ENCODE peak calls at places on chromosomes 5 and 9, in six cellular contexts. X, C, I, V, J and P are unnamed samples.
A peak's percentile ranks its signal among the peaks of the same experiment; 100 is the strongest.

GRCh38 chr5:8905021-8905420 is 640.9 kb downstream of the SEMA5A start:
- DNase-seq in X (peak; percentile 61), C (peak; percentile 45), I (no peak), V (peak; percentile 23), J (peak; percentile 68), P (no peak)

GRCh38 chr5:132830436-132831094 is at the start of gene SHROOM1:
- DNase-seq in X (no peak), C (peak; percentile 27), I (peak; percentile 86), V (peak; percentile 82), J (peak; percentile 26), P (peak; percentile 50)

GRCh38 chr5:101728933-101729332 is 567.2 kb downstream of the SLCO4C1 start:
- DNase-seq in X (no peak), C (no peak), I (peak; percentile 60), V (no peak), J (peak; percentile 1), P (no peak)

GRCh38 chr9:16884373-16884772 is 13.9 kb upstream of the BNC2 start:
- DNase-seq in X (no peak), C (no peak), I (no peak), V (no peak), J (no peak), P (no peak)

GRCh38 chr5:113989278-113989912 is 372.5 kb upstream of the KCNN2 start:
- DNase-seq in X (no peak), C (no peak), I (no peak), V (no peak), J (no peak), P (no peak)

GRCh38 chr5:147635882-147636531 is 126.1 kb upstream of the DPYSL3 start:
- DNase-seq in X (no peak), C (no peak), I (no peak), V (no peak), J (no peak), P (no peak)

GRCh38 chr5:54669845-54670635 is 152.5 kb downstream of the SNX18 start:
- DNase-seq in X (no peak), C (peak; percentile 48), I (no peak), V (no peak), J (no peak), P (peak; percentile 69)

GRCh38 chr5:43104102-43104501 is 16.6 kb upstream of the ZNF131 start:
- DNase-seq in X (no peak), C (no peak), I (no peak), V (no peak), J (no peak), P (no peak)

GRCh38 chr5:33701251-33701650 is 190.5 kb downstream of the ADAMTS12 start:
- DNase-seq in X (peak; percentile 43), C (peak; percentile 61), I (no peak), V (no peak), J (peak; percentile 45), P (no peak)

GRCh38 chr5:32916648-32917047 is 205.5 kb downstream of the NPR3 start:
- DNase-seq in X (peak; percentile 18), C (peak; percentile 52), I (peak; percentile 73), V (no peak), J (peak; percentile 67), P (no peak)

GRCh38 chr9:4096121-4096520 is 203.7 kb downstream of the GLIS3 start:
- DNase-seq in X (no peak), C (no peak), I (no peak), V (no peak), J (peak; percentile 47), P (no peak)

GRCh38 chr5:132283423-132284043 is 10.7 kb upstream of the SLC22A4 start:
- DNase-seq in X (peak; percentile 67), C (peak; percentile 78), I (peak; percentile 70), V (no peak), J (peak; percentile 91), P (no peak)

GRCh38 chr5:59275537-59276276 is 617.8 kb downstream of the PDE4D start:
- DNase-seq in X (peak; percentile 80), C (peak; percentile 6), I (peak; percentile 75), V (peak; percentile 61), J (peak; percentile 86), P (no peak)

GRCh38 chr9:70205366-70206020 is 53.3 kb upstream of the SMC5 start:
- DNase-seq in X (peak; percentile 25), C (no peak), I (no peak), V (no peak), J (peak; percentile 22), P (no peak)

GRCh38 chr9:21770877-21771560 is 31.4 kb upstream of the MTAP start:
- DNase-seq in X (peak; percentile 89), C (peak; percentile 88), I (no peak), V (no peak), J (peak; percentile 78), P (no peak)

GRCh38 chr9:655875-656274 is 185.6 kb upstream of the DMRT1 start:
- DNase-seq in X (peak; percentile 17), C (no peak), I (no peak), V (no peak), J (peak; percentile 46), P (peak; percentile 18)

GRCh38 chr9:106892632-106893031 is 29.7 kb downstream of the ZNF462 start:
- DNase-seq in X (peak; percentile 96), C (peak; percentile 98), I (peak; percentile 94), V (peak; percentile 34), J (peak; percentile 98), P (peak; percentile 47)

GRCh38 chr9:137326436-137327060 is 24.5 kb upstream of the NRARP start:
- DNase-seq in X (no peak), C (no peak), I (no peak), V (no peak), J (no peak), P (no peak)

GRCh38 chr9:101158361-101158760 is 129.8 kb downstream of the PLPPR1 start:
- DNase-seq in X (no peak), C (no peak), I (no peak), V (no peak), J (no peak), P (no peak)

GRCh38 chr9:97475079-97475478 is 26.4 kb upstream of the TMOD1 start:
- DNase-seq in X (peak; percentile 10), C (peak; percentile 89), I (no peak), V (no peak), J (peak; percentile 21), P (no peak)

GRCh38 chr5:136518174-136518573 is 152.8 kb upstream of the TRPC7 start:
- DNase-seq in X (no peak), C (no peak), I (no peak), V (no peak), J (no peak), P (no peak)
- TF ChIP-seq CTCF in X (no peak), C (no peak), I (no peak), V (no peak), J (no peak), P (no peak)

GRCh38 chr5:154456540-154456939 is 10.7 kb downstream of the SAP30L start:
- DNase-seq in X (no peak), C (no peak), I (no peak), V (no peak), J (no peak), P (no peak)
- TF ChIP-seq CTCF in X (no peak), C (no peak), I (no peak), V (no peak), J (no peak), P (no peak)

GRCh38 chr5:168401226-168401625 is 85.0 kb upstream of the RARS1 start:
- DNase-seq in X (no peak), C (no peak), I (no peak), V (no peak), J (no peak), P (no peak)

GRCh38 chr5:168401880-168402279 is 84.4 kb upstream of the RARS1 start:
- DNase-seq in X (no peak), C (no peak), I (peak; percentile 17), V (no peak), J (no peak), P (no peak)

GRCh38 chr5:168400429-168401220 is 85.6 kb upstream of the RARS1 start:
- DNase-seq in X (no peak), C (no peak), I (peak; percentile 9), V (no peak), J (no peak), P (no peak)

GRCh38 chr5:168407222-168407621 is 79.0 kb upstream of the RARS1 start:
- DNase-seq in X (peak; percentile 16), C (peak; percentile 25), I (no peak), V (no peak), J (no peak), P (no peak)

DNA sequence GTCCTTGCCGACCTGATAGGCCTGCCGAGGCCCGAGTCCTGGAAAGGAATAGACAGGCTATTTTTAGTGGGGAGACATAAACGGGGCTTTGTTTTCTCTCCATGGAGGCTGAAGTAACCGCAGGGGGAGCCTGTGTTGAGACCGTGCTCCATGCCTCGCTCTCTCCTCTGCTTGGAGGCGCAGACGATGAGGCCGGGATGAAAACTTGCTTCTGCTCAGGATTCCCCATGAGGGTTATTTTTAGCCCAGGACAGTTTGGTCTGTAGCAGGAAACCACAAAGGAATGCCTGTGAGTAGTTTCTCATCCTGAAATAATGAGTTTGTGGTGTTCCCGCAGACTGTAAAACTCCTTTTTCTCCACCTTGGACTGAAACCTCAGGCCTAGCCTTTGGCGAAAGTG is 81.9 kb upstream of the RARS1 start:
- DNase-seq in X (peak; percentile 94), C (peak; percentile 92), I (no peak), V (no peak), J (peak; percentile 94), P (no peak)
- TF ChIP-seq CTCF in X (peak; percentile 11), C (no peak), I (no peak), V (no peak), J (peak; percentile 28), P (no peak)

GRCh38 chr5:71832812-71833456 is 113.9 kb downstream of the CARTPT start:
- DNase-seq in X (no peak), C (no peak), I (no peak), V (no peak), J (no peak), P (no peak)

GRCh38 chr5:71836547-71837112 is 117.6 kb downstream of the CARTPT start:
- DNase-seq in X (no peak), C (no peak), I (no peak), V (no peak), J (peak; percentile 68), P (no peak)

GRCh38 chr5:71838286-71838685 is 119.2 kb downstream of the CARTPT start:
- DNase-seq in X (no peak), C (no peak), I (no peak), V (no peak), J (no peak), P (no peak)

GRCh38 chr5:71834575-71834974 is 115.5 kb downstream of the CARTPT start:
- DNase-seq in X (no peak), C (no peak), I (no peak), V (no peak), J (no peak), P (no peak)

DNA sequence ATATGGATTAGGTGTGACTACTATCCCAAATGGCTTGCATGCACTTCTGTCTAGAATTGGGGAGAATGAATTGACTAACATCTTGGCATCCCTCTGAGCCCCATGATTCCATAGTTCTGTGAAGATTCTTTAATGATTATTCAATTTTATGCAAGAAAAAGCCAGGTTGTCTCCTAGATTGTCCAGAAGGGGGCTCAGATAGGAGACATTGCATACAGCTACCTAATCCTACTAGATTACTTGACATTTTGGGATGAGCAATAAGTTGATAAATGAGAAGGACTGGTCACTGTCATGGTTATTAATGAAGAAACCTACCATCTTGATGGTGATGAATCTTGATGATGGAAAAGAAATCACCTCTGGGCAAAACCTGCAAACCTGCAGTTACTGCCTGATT is 117.0 kb downstream of the CARTPT start:
- DNase-seq in X (peak; percentile 13), C (peak; percentile 25), I (no peak), V (no peak), J (peak; percentile 55), P (no peak)
- TF ChIP-seq CTCF in X (peak; percentile 52), C (peak; percentile 35), I (peak; percentile 38), V (no peak), J (peak; percentile 61), P (peak; percentile 39)

GRCh38 chr5:174409070-174409469 is 315.3 kb upstream of the MSX2 start:
- DNase-seq in X (no peak), C (no peak), I (peak; percentile 46), V (no peak), J (peak; percentile 21), P (no peak)
- TF ChIP-seq CTCF in X (peak; percentile 26), C (peak; percentile 4), I (peak; percentile 60), V (no peak), J (peak; percentile 52), P (peak; percentile 16)